ENCODE peak calls at places on chromosome X, in six cellular contexts. T is H1, K is neuronal stem cell, Z is IMR-90, F is mesenchymal stem cell, U is trophoblast cell. I is an unnamed sample.

GRCh38 chrX:13939741-13940597 is 89.7 kb downstream of the GEMIN8 start:
- DNase-seq in T (no peak), K (peak), Z (no peak), F (no peak), U (no peak), I (peak)

GRCh38 chrX:133335027-133335426 is 80.3 kb downstream of the GPC4 start:
- DNase-seq in T (no peak), K (no peak), Z (peak), F (peak), U (no peak), I (peak)

GRCh38 chrX:19593684-19594083 is 78.4 kb upstream of the MAP3K15 start:
- DNase-seq in T (no peak), K (no peak), Z (peak), F (peak), U (no peak), I (peak)

GRCh38 chrX:38220936-38221386 is 290 bp upstream of the SRPX start:
- DNase-seq in T (no peak), K (peak), Z (peak), F (peak), U (no peak), I (no peak)

GRCh38 chrX:123846598-123847038 is 13.2 kb upstream of the XIAP start:
- DNase-seq in T (no peak), K (no peak), Z (peak), F (peak), U (peak), I (no peak)

GRCh38 chrX:53280703-53281320 is 572 bp downstream of the IQSEC2 start:
- DNase-seq in T (no peak), K (no peak), Z (peak), F (peak), U (peak), I (peak)

GRCh38 chrX:69362889-69363288 is 141.2 kb upstream of the NALF2 start:
- DNase-seq in T (no peak), K (no peak), Z (no peak), F (no peak), U (no peak), I (no peak)

GRCh38 chrX:17812763-17813162 is 48.3 kb downstream of the RAI2 start:
- DNase-seq in T (no peak), K (no peak), Z (no peak), F (no peak), U (no peak), I (no peak)

GRCh38 chrX:118171354-118171753 is 54.7 kb upstream of the KLHL13 start:
- DNase-seq in T (no peak), K (no peak), Z (no peak), F (no peak), U (no peak), I (no peak)

GRCh38 chrX:116667346-116667745 is 204.6 kb upstream of the CT83 start:
- DNase-seq in T (no peak), K (no peak), Z (no peak), F (no peak), U (no peak), I (peak)

GRCh38 chrX:135984220-135984619 is 1.0 kb upstream of the SLC9A6 start:
- DNase-seq in T (no peak), K (no peak), Z (no peak), F (no peak), U (no peak), I (no peak)

GRCh38 chrX:12052109-12052508 is 86.2 kb upstream of the FRMPD4 start:
- DNase-seq in T (no peak), K (no peak), Z (no peak), F (no peak), U (no peak), I (no peak)

GRCh38 chrX:68941385-68941952 is 112.6 kb downstream of the EFNB1 start:
- DNase-seq in T (no peak), K (no peak), Z (peak), F (no peak), U (no peak), I (no peak)

GRCh38 chrX:151997539-151997938 is 23.1 kb upstream of the GABRE start:
- DNase-seq in T (no peak), K (no peak), Z (no peak), F (no peak), U (no peak), I (no peak)

GRCh38 chrX:135112096-135112729 is 8.1 kb downstream of the ETDB start:
- DNase-seq in T (peak), K (no peak), Z (peak), F (peak), U (peak), I (peak)

GRCh38 chrX:154057790-154058189 is 38.1 kb upstream of the IRAK1 start:
- DNase-seq in T (no peak), K (no peak), Z (no peak), F (no peak), U (no peak), I (no peak)

GRCh38 chrX:154022108-154022507 is 2.4 kb upstream of the IRAK1 start:
- DNase-seq in T (no peak), K (no peak), Z (no peak), F (no peak), U (no peak), I (no peak)

GRCh38 chrX:42093756-42094155 is 170.4 kb upstream of the CASK start:
- DNase-seq in T (no peak), K (no peak), Z (peak), F (peak), U (no peak), I (no peak)

GRCh38 chrX:20354505-20354904 is 87.8 kb upstream of the RPS6KA3 start:
- DNase-seq in T (no peak), K (no peak), Z (no peak), F (no peak), U (no peak), I (no peak)

GRCh38 chrX:45850197-45850774 is 649.6 kb upstream of the DIPK2B start:
- DNase-seq in T (no peak), K (no peak), Z (no peak), F (peak), U (no peak), I (peak)

GRCh38 chrX:65644621-65645287 is 22.7 kb upstream of the MSN start:
- DNase-seq in T (no peak), K (no peak), Z (peak), F (peak), U (no peak), I (peak)

GRCh38 chrX:69369999-69370398 is 134.1 kb upstream of the NALF2 start:
- DNase-seq in T (no peak), K (no peak), Z (no peak), F (no peak), U (no peak), I (no peak)

GRCh38 chrX:13341491-13342101 is 21.7 kb upstream of the ATXN3L start:
- DNase-seq in T (no peak), K (no peak), Z (peak), F (no peak), U (no peak), I (peak)

GRCh38 chrX:136065044-136065671 is 79.9 kb downstream of the SLC9A6 start:
- DNase-seq in T (no peak), K (no peak), Z (peak), F (peak), U (no peak), I (peak)

GRCh38 chrX:51851507-51852085 is 41.8 kb upstream of the MAGED1 start:
- DNase-seq in T (no peak), K (no peak), Z (no peak), F (no peak), U (no peak), I (no peak)

GRCh38 chrX:133726211-133726630 is 259.2 kb downstream of the GPC3 start:
- DNase-seq in T (no peak), K (no peak), Z (peak), F (peak), U (no peak), I (peak)

GRCh38 chrX:104315555-104315954 is 60.8 kb upstream of the ESX1 start:
- DNase-seq in T (no peak), K (no peak), Z (peak), F (peak), U (no peak), I (no peak)

GRCh38 chrX:115233497-115234219 is at the start of gene LRCH2:
- DNase-seq in T (peak), K (peak), Z (peak), F (peak), U (no peak), I (peak)

GRCh38 chrX:148310402-148311200 is 189.8 kb upstream of the AFF2 start:
- DNase-seq in T (no peak), K (no peak), Z (no peak), F (no peak), U (no peak), I (no peak)

GRCh38 chrX:81957900-81958545 is 756.1 kb downstream of the SH3BGRL start:
- DNase-seq in T (no peak), K (peak), Z (peak), F (no peak), U (no peak), I (peak)

GRCh38 chrX:97026406-97026805 is 142.7 kb downstream of the RPA4 start:
- DNase-seq in T (no peak), K (peak), Z (peak), F (peak), U (no peak), I (peak)

DNA sequence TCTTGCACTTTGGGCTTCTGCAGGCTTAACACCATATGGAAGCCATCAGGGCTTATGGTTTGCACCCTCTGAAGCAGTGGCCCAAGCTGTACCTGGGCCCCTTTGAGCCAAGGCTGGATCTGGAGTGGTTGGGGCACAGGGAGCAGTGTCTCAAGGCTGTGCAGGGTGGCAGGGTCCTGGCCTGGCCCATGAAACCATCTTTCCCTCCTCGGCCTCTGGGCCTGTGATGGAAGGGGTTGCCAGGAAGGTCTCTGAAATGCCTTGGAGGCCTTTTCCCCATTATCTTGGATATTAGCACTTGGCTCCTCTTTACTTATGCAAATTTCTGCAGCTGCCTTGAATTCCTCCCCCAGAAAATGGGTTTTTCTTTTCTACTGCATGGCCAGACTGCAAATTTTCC is 134.7 kb upstream of the USP9X start:
- DNase-seq in T (peak), K (no peak), Z (no peak), F (no peak), U (no peak), I (peak)
- H3K4ac ChIP-seq in T (peak), K (no peak), Z (no peak), F (no peak), U (no peak), I (no peak)

GRCh38 chrX:47581731-47582647 is at the start of gene TIMP1:
- DNase-seq in T (peak), K (peak), Z (peak), F (peak), U (peak), I (peak)
- H3K4me3 ChIP-seq in T (peak), K (peak), Z (peak), F (peak), U (peak), I (peak)

DNA sequence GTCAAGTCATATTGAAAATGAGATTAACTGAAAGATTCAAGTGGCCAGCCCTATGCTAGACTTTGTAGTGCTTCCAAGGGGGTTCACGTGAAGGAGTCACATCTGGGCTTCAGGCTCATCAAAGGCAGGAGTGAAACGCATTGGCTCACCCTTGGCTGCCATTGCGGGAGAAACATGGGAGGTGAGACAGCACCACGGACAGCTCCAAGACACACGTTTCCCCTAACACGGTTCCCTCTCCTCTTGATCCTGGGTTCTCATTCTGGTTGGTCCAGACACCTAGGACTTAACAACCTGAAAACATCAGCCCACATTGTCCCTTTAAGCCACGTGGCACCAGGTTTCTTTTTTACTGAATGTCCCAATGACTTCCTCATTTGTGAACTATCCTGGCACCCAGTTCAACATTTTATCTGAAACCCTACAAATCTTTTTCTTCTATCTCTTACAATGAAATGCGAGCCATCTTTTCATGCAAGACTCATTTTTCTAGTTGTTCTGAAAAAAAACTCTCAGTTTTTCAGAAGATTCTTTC is 279.0 kb upstream of the VCX3A start:
- DNase-seq in T (peak), K (peak), Z (no peak), F (no peak), U (no peak), I (peak)
- H3K4ac ChIP-seq in T (no peak), K (no peak), Z (no peak), F (no peak), U (no peak), I (no peak)

DNA sequence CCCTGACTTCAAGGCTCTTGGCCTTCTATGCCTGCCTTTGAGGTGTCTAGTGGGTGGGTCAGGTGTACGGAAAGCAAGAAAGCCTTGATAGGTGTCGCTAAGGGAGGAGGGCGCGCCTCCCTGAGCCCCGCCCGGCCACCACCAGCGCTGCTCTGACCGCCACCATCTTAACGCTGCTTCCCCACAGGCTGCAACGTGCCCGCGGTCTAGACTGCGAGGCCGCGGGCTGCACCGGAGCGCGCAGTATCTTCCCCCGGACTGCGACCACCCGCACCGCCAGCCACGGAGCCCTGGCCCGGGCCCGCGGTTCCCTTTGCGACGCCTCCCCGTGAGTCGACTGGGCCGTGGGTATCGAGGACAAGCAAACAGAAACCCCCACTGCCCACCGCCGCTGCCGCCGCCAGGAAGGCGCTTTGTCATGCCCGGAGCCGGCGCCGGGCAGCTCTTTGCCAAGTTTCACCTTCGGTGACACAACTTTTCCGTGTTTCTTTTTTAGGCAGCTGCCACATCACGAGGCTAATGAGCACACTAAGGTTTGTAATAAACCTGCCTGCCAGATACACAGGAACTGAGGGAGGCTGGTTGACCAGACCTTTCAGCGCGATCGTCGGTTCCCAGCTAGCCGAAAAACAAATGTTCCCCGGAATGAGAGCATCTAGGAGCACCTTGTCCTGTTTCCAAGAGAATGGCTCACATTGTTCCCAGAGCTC is 335.8 kb upstream of the F9 start:
- DNase-seq in T (no peak), K (no peak), Z (no peak), F (no peak), U (no peak), I (peak)
- H3K4me3 ChIP-seq in T (peak), K (peak), Z (no peak), F (peak), U (peak), I (no peak)

DNA sequence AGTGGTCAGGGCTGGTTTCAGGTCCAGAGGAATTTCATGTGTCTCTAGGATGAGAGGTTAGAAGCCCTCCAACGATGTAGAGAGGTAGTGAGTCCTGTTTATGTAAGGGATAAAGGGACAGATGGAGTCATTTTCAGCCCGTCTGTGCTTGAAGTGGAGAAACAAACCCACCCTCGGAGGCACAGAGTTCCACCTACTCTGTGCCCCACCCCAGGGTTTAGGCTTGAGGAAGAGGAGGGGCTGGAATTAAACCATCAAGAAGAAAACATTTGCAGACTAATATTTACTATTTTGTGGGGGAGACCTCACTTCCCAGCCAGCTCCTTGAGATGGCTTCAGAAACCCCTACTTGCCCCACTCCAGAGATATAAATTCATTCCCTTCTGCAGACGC is 857 bp upstream of the GNL3L start:
- DNase-seq in T (no peak), K (no peak), Z (no peak), F (no peak), U (no peak), I (no peak)
- H3K4ac ChIP-seq in T (peak), K (no peak), Z (peak), F (peak), U (peak), I (no peak)

DNA sequence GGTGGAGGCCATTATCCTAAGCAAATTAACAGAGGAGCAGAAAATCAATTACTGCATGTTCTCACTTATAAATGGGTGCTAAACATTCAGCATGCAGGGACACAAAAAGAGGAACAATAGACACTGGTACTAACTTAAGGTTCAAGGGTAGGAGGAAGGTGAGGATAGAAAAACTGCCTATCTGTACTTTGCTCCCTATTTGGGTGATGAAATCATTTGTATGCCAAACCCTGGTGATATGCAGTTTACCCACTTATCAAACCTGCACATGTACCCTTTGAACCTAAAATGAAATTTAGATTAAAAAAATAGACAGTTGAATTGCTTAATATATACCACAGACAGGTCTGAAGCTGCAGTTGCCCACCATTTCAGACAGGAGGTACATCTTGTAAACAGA is 143.3 kb upstream of the KLHL4 start:
- DNase-seq in T (no peak), K (no peak), Z (no peak), F (no peak), U (no peak), I (no peak)
- H3K4me3 ChIP-seq in T (no peak), K (no peak), Z (no peak), F (no peak), U (no peak), I (no peak)

GRCh38 chrX:49041683-49042529 is 1.3 kb downstream of the TFE3 start:
- DNase-seq in T (no peak), K (no peak), Z (peak), F (peak), U (peak), I (peak)
- H3K4ac ChIP-seq in T (no peak), K (no peak), Z (peak), F (peak), U (peak), I (peak)

I was measured in mesendoderm.